ENCODE peak calls at places on chromosome 21, in six cellular contexts. One of them, this sample, is unnamed.

GRCh38 chr21:17679002-17679600 is 66.4 kb upstream of the BTG3 start:
- DNase-seq in globus pallidus: peak
- DNase-seq in SJCRH30: peak
- DNase-seq in fibroblast of the conjunctiva: peak
- DNase-seq in lower leg skin: no peak
- DNase-seq in HS-27A: peak
- DNase-seq in this sample: no peak

GRCh38 chr21:45244799-45245340 is 42.8 kb downstream of the POFUT2 start:
- DNase-seq in HS-27A: no peak
- DNase-seq in SJCRH30: no peak
- DNase-seq in lower leg skin: no peak
- DNase-seq in fibroblast of the conjunctiva: no peak
- DNase-seq in globus pallidus: no peak
- DNase-seq in this sample: no peak

GRCh38 chr21:39121600-39122355 is 61.5 kb downstream of the PSMG1 start:
- DNase-seq in HS-27A: no peak
- DNase-seq in globus pallidus: no peak
- DNase-seq in SJCRH30: no peak
- DNase-seq in fibroblast of the conjunctiva: no peak
- DNase-seq in lower leg skin: no peak
- DNase-seq in this sample: no peak

GRCh38 chr21:25422610-25423608 is 184.4 kb downstream of the MRPL39 start:
- DNase-seq in fibroblast of the conjunctiva: no peak
- DNase-seq in lower leg skin: no peak
- DNase-seq in SJCRH30: no peak
- DNase-seq in HS-27A: no peak
- DNase-seq in globus pallidus: no peak
- DNase-seq in this sample: no peak

GRCh38 chr21:25857308-25858099 is 122.7 kb downstream of the GABPA start:
- DNase-seq in SJCRH30: no peak
- DNase-seq in HS-27A: no peak
- DNase-seq in fibroblast of the conjunctiva: no peak
- DNase-seq in globus pallidus: no peak
- DNase-seq in lower leg skin: no peak
- DNase-seq in this sample: no peak

GRCh38 chr21:38963006-38963405 is 157.3 kb downstream of the ETS2 start:
- DNase-seq in fibroblast of the conjunctiva: no peak
- DNase-seq in SJCRH30: no peak
- DNase-seq in lower leg skin: no peak
- DNase-seq in HS-27A: no peak
- DNase-seq in globus pallidus: no peak
- DNase-seq in this sample: no peak

GRCh38 chr21:26843912-26844257 is 1.3 kb downstream of the ADAMTS1 start:
- DNase-seq in SJCRH30: peak
- DNase-seq in fibroblast of the conjunctiva: no peak
- DNase-seq in lower leg skin: no peak
- DNase-seq in globus pallidus: peak
- DNase-seq in HS-27A: no peak
- DNase-seq in this sample: no peak

GRCh38 chr21:28253378-28253777 is 739.3 kb downstream of the LTN1 start:
- DNase-seq in lower leg skin: no peak
- DNase-seq in HS-27A: no peak
- DNase-seq in globus pallidus: no peak
- DNase-seq in SJCRH30: peak
- DNase-seq in fibroblast of the conjunctiva: no peak
- DNase-seq in this sample: no peak

GRCh38 chr21:34509151-34509550 is 2.9 kb downstream of the KCNE1 start:
- DNase-seq in fibroblast of the conjunctiva: no peak
- DNase-seq in HS-27A: no peak
- DNase-seq in globus pallidus: no peak
- DNase-seq in SJCRH30: no peak
- DNase-seq in lower leg skin: no peak
- DNase-seq in this sample: no peak

GRCh38 chr21:43921602-43921978 is 56.6 kb downstream of the AGPAT3 start:
- DNase-seq in fibroblast of the conjunctiva: no peak
- DNase-seq in HS-27A: no peak
- DNase-seq in SJCRH30: no peak
- DNase-seq in lower leg skin: no peak
- DNase-seq in globus pallidus: no peak
- DNase-seq in this sample: no peak

GRCh38 chr21:45037986-45038385 is 36.4 kb upstream of the ADARB1 start:
- DNase-seq in SJCRH30: no peak
- DNase-seq in lower leg skin: no peak
- DNase-seq in HS-27A: no peak
- DNase-seq in fibroblast of the conjunctiva: no peak
- DNase-seq in globus pallidus: no peak
- DNase-seq in this sample: no peak

GRCh38 chr21:27581168-27581567 is 614.3 kb upstream of the ADAMTS5 start:
- DNase-seq in globus pallidus: no peak
- DNase-seq in SJCRH30: no peak
- DNase-seq in HS-27A: peak
- DNase-seq in lower leg skin: no peak
- DNase-seq in fibroblast of the conjunctiva: no peak
- DNase-seq in this sample: no peak

GRCh38 chr21:41167348-41168342 is at the start of gene BACE2:
- DNase-seq in fibroblast of the conjunctiva: peak
- DNase-seq in HS-27A: no peak
- DNase-seq in globus pallidus: peak
- DNase-seq in lower leg skin: peak
- DNase-seq in SJCRH30: no peak
- DNase-seq in this sample: peak

GRCh38 chr21:45012661-45013270 is 61.6 kb upstream of the ADARB1 start:
- DNase-seq in fibroblast of the conjunctiva: no peak
- DNase-seq in lower leg skin: no peak
- DNase-seq in SJCRH30: peak
- DNase-seq in globus pallidus: no peak
- DNase-seq in HS-27A: no peak
- DNase-seq in this sample: no peak

GRCh38 chr21:29217818-29218252 is 80.9 kb upstream of the BACH1 start:
- DNase-seq in SJCRH30: no peak
- DNase-seq in lower leg skin: no peak
- DNase-seq in fibroblast of the conjunctiva: peak
- DNase-seq in HS-27A: peak
- DNase-seq in globus pallidus: no peak
- DNase-seq in this sample: no peak

GRCh38 chr21:46180079-46180722 is 4.1 kb downstream of the SPATC1L start:
- DNase-seq in fibroblast of the conjunctiva: no peak
- DNase-seq in lower leg skin: no peak
- DNase-seq in globus pallidus: no peak
- DNase-seq in SJCRH30: no peak
- DNase-seq in HS-27A: no peak
- DNase-seq in this sample: no peak

GRCh38 chr21:43333301-43334062 is 93.4 kb downstream of the SIK1 start:
- DNase-seq in SJCRH30: peak
- DNase-seq in HS-27A: peak
- DNase-seq in lower leg skin: no peak
- DNase-seq in fibroblast of the conjunctiva: no peak
- DNase-seq in globus pallidus: no peak
- DNase-seq in this sample: peak

GRCh38 chr21:43467785-43468184 is 40.9 kb upstream of the SIK1 start:
- DNase-seq in SJCRH30: no peak
- DNase-seq in HS-27A: no peak
- DNase-seq in lower leg skin: no peak
- DNase-seq in fibroblast of the conjunctiva: no peak
- DNase-seq in globus pallidus: no peak
- DNase-seq in this sample: no peak

GRCh38 chr21:29372063-29372802 is 73.5 kb downstream of the BACH1 start:
- DNase-seq in globus pallidus: peak
- DNase-seq in HS-27A: peak
- DNase-seq in fibroblast of the conjunctiva: peak
- DNase-seq in lower leg skin: peak
- DNase-seq in SJCRH30: peak
- DNase-seq in this sample: no peak

GRCh38 chr21:22314963-22315362 is 1316.8 kb downstream of the NCAM2 start:
- DNase-seq in globus pallidus: no peak
- DNase-seq in SJCRH30: no peak
- DNase-seq in HS-27A: no peak
- DNase-seq in fibroblast of the conjunctiva: no peak
- DNase-seq in lower leg skin: no peak
- DNase-seq in this sample: no peak

This sample was measured in occipital lobe.